ENCODE peak calls at places on chromosomes 4 and X, in seven cellular contexts. One of them, this sample, is unnamed.

GRCh38 chrX:121308276-121308805 is 260.9 kb downstream of the GLUD2 start:
- DNase-seq in MM.1S: peak; percentile 87
- DNase-seq in lower lobe of right lung: no peak
- DNase-seq in lung: no peak
- DNase-seq in OCI-LY7: peak; percentile 45
- DNase-seq in CD8-positive, alpha-beta T cell: peak; percentile 0
- DNase-seq in mucosa of descending colon: peak; percentile 27
- DNase-seq in this sample: no peak

GRCh38 chr4:105633241-105633640 is 75.2 kb downstream of the INTS12 start:
- DNase-seq in MM.1S: no peak
- DNase-seq in lower lobe of right lung: no peak
- DNase-seq in lung: no peak
- DNase-seq in OCI-LY7: no peak
- DNase-seq in CD8-positive, alpha-beta T cell: no peak
- DNase-seq in mucosa of descending colon: no peak
- DNase-seq in this sample: no peak

GRCh38 chr4:145732416-145732815 is 52.5 kb downstream of the C4orf51 start:
- DNase-seq in MM.1S: no peak
- DNase-seq in lower lobe of right lung: no peak
- DNase-seq in lung: no peak
- DNase-seq in OCI-LY7: no peak
- DNase-seq in CD8-positive, alpha-beta T cell: no peak
- DNase-seq in mucosa of descending colon: peak; percentile 28
- DNase-seq in this sample: no peak

GRCh38 chrX:72020788-72021187 is 110.1 kb downstream of the NHSL2 start:
- DNase-seq in MM.1S: peak; percentile 53
- DNase-seq in lower lobe of right lung: no peak
- DNase-seq in lung: no peak
- DNase-seq in OCI-LY7: no peak
- DNase-seq in CD8-positive, alpha-beta T cell: no peak
- DNase-seq in mucosa of descending colon: no peak
- DNase-seq in this sample: no peak

GRCh38 chrX:129980043-129980442 is 2.4 kb upstream of the BCORL1 start:
- DNase-seq in MM.1S: no peak
- DNase-seq in lower lobe of right lung: peak; percentile 53
- DNase-seq in lung: no peak
- DNase-seq in OCI-LY7: no peak
- DNase-seq in CD8-positive, alpha-beta T cell: no peak
- DNase-seq in mucosa of descending colon: peak; percentile 20
- DNase-seq in this sample: no peak

GRCh38 chrX:19609541-19609940 is 94.2 kb upstream of the MAP3K15 start:
- DNase-seq in MM.1S: no peak
- DNase-seq in lower lobe of right lung: no peak
- DNase-seq in lung: no peak
- DNase-seq in OCI-LY7: no peak
- DNase-seq in CD8-positive, alpha-beta T cell: no peak
- DNase-seq in mucosa of descending colon: no peak
- DNase-seq in this sample: no peak

GRCh38 chrX:55486736-55487135 is 2.9 kb downstream of the USP51 start:
- DNase-seq in MM.1S: no peak
- DNase-seq in lower lobe of right lung: no peak
- DNase-seq in lung: no peak
- DNase-seq in OCI-LY7: no peak
- DNase-seq in CD8-positive, alpha-beta T cell: no peak
- DNase-seq in mucosa of descending colon: no peak
- DNase-seq in this sample: no peak

GRCh38 chrX:148933881-148934280 is 433.5 kb downstream of the AFF2 start:
- DNase-seq in MM.1S: no peak
- DNase-seq in lower lobe of right lung: no peak
- DNase-seq in lung: no peak
- DNase-seq in OCI-LY7: no peak
- DNase-seq in CD8-positive, alpha-beta T cell: no peak
- DNase-seq in mucosa of descending colon: no peak
- DNase-seq in this sample: no peak

GRCh38 chr4:16192631-16193483 is 33.4 kb downstream of the TAPT1 start:
- DNase-seq in MM.1S: no peak
- DNase-seq in lower lobe of right lung: no peak
- DNase-seq in lung: no peak
- DNase-seq in OCI-LY7: no peak
- DNase-seq in CD8-positive, alpha-beta T cell: no peak
- DNase-seq in mucosa of descending colon: no peak
- DNase-seq in this sample: no peak

GRCh38 chrX:3663576-3664290 is 49.7 kb downstream of the PRKX start:
- DNase-seq in MM.1S: no peak
- DNase-seq in lower lobe of right lung: peak; percentile 49
- DNase-seq in lung: no peak
- DNase-seq in OCI-LY7: peak; percentile 49
- DNase-seq in CD8-positive, alpha-beta T cell: no peak
- DNase-seq in mucosa of descending colon: no peak
- DNase-seq in this sample: no peak

GRCh38 chr4:101288365-101289145 is 58.8 kb downstream of the PPP3CA start:
- DNase-seq in MM.1S: no peak
- DNase-seq in lower lobe of right lung: no peak
- DNase-seq in lung: no peak
- DNase-seq in OCI-LY7: no peak
- DNase-seq in CD8-positive, alpha-beta T cell: no peak
- DNase-seq in mucosa of descending colon: no peak
- DNase-seq in this sample: no peak

GRCh38 chr4:137124278-137124932 is 407.9 kb downstream of the PCDH18 start:
- DNase-seq in MM.1S: peak; percentile 65
- DNase-seq in lower lobe of right lung: no peak
- DNase-seq in lung: no peak
- DNase-seq in OCI-LY7: peak; percentile 25
- DNase-seq in CD8-positive, alpha-beta T cell: no peak
- DNase-seq in mucosa of descending colon: peak; percentile 3
- DNase-seq in this sample: peak; percentile 27

GRCh38 chr4:101114936-101115372 is 232.4 kb downstream of the PPP3CA start:
- DNase-seq in MM.1S: no peak
- DNase-seq in lower lobe of right lung: no peak
- DNase-seq in lung: no peak
- DNase-seq in OCI-LY7: no peak
- DNase-seq in CD8-positive, alpha-beta T cell: no peak
- DNase-seq in mucosa of descending colon: no peak
- DNase-seq in this sample: no peak

GRCh38 chr4:168384437-168385141 is 66.0 kb upstream of the DDX60 start:
- DNase-seq in MM.1S: no peak
- DNase-seq in lower lobe of right lung: no peak
- DNase-seq in lung: no peak
- DNase-seq in OCI-LY7: no peak
- DNase-seq in CD8-positive, alpha-beta T cell: no peak
- DNase-seq in mucosa of descending colon: peak; percentile 43
- DNase-seq in this sample: peak; percentile 38

GRCh38 chr4:76238236-76238635 is 13.3 kb upstream of the FAM47E start:
- DNase-seq in MM.1S: no peak
- DNase-seq in lower lobe of right lung: no peak
- DNase-seq in lung: no peak
- DNase-seq in OCI-LY7: no peak
- DNase-seq in CD8-positive, alpha-beta T cell: no peak
- DNase-seq in mucosa of descending colon: no peak
- DNase-seq in this sample: no peak

GRCh38 chrX:32116047-32116446 is 1044.2 kb upstream of the FTHL17 start:
- DNase-seq in MM.1S: no peak
- DNase-seq in lower lobe of right lung: no peak
- DNase-seq in lung: no peak
- DNase-seq in OCI-LY7: no peak
- DNase-seq in CD8-positive, alpha-beta T cell: no peak
- DNase-seq in mucosa of descending colon: no peak
- DNase-seq in this sample: peak; percentile 3

GRCh38 chrX:118271770-118272169 is 74.1 kb upstream of the WDR44 start:
- DNase-seq in MM.1S: no peak
- DNase-seq in lower lobe of right lung: no peak
- DNase-seq in lung: no peak
- DNase-seq in OCI-LY7: no peak
- DNase-seq in CD8-positive, alpha-beta T cell: no peak
- DNase-seq in mucosa of descending colon: no peak
- DNase-seq in this sample: no peak

GRCh38 chr4:126977306-126977705 is 655.5 kb upstream of the INTU start:
- DNase-seq in MM.1S: no peak
- DNase-seq in lower lobe of right lung: no peak
- DNase-seq in lung: no peak
- DNase-seq in OCI-LY7: no peak
- DNase-seq in CD8-positive, alpha-beta T cell: no peak
- DNase-seq in mucosa of descending colon: no peak
- DNase-seq in this sample: no peak

GRCh38 chrX:153723351-153724251 is 586 bp downstream of the BCAP31 start:
- DNase-seq in MM.1S: peak; percentile 54
- DNase-seq in lower lobe of right lung: peak; percentile 65
- DNase-seq in lung: peak; percentile 41
- DNase-seq in OCI-LY7: peak; percentile 72
- DNase-seq in CD8-positive, alpha-beta T cell: peak; percentile 26
- DNase-seq in mucosa of descending colon: peak; percentile 50
- DNase-seq in this sample: peak; percentile 65

GRCh38 chr4:45155081-45155777 is 428.9 kb upstream of the GNPDA2 start:
- DNase-seq in MM.1S: no peak
- DNase-seq in lower lobe of right lung: no peak
- DNase-seq in lung: no peak
- DNase-seq in OCI-LY7: no peak
- DNase-seq in CD8-positive, alpha-beta T cell: no peak
- DNase-seq in mucosa of descending colon: no peak
- DNase-seq in this sample: no peak

GRCh38 chrX:136646602-136647239 is 1.2 kb upstream of the CD40LG start:
- DNase-seq in MM.1S: no peak
- DNase-seq in lower lobe of right lung: no peak
- DNase-seq in lung: no peak
- DNase-seq in OCI-LY7: peak; percentile 19
- DNase-seq in CD8-positive, alpha-beta T cell: no peak
- DNase-seq in mucosa of descending colon: no peak
- DNase-seq in this sample: no peak

DNA sequence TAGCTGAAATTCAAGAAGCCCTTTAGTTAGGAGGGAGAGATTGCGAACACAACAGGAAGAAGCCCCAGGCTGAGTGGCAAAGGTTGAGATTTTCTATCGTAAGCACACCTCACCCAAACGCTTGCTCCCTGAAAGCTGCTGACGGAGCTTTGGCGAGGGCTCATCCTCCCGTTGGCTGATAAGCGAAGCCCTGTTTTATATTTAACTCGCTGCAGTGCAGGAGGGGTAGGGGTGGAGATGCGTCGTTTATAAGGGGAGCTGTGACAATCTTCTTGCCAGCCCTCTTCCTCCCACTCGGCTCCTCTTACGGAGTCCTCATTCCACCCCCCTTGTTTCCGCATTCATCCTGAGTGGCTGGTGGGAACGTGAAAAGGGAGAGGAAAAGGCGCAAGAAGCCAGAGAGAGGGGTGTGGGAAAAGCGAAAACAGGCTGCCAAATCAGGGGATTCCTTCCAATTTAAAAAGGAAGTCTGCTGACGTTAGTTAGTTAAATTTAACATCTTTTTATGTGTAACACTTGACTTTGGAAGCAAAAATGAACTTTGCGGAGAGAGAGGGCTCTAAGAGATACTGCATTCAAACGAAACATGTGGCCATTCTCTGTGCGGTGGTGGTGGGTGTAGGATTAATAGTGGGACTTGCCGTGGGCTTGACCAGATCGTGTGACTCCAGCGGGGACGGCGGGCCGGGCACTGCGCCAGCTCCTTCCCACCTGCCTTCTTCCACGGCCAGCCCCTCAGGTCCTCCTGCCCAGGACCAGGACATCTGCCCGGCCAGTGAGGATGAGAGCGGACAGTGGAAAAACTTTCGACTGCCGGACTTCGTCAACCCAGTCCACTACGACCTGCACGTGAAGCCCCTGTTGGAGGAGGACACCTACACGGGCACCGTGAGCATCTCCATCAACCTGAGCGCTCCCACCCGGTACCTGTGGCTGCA is at the start of gene ENPEP:
- DNase-seq in MM.1S: no peak
- DNase-seq in lower lobe of right lung: no peak
- DNase-seq in lung: no peak
- DNase-seq in OCI-LY7: no peak
- DNase-seq in CD8-positive, alpha-beta T cell: no peak
- DNase-seq in mucosa of descending colon: peak; percentile 16
- DNase-seq in this sample: no peak
- H3K4me3 ChIP-seq in MM.1S: no peak within 1 kb of the TSS
- H3K4me3 ChIP-seq in lower lobe of right lung: peak within 1 kb of the TSS; percentile 49
- H3K4me3 ChIP-seq in lung: no peak within 1 kb of the TSS
- H3K4me3 ChIP-seq in OCI-LY7: no peak within 1 kb of the TSS
- H3K4me3 ChIP-seq in CD8-positive, alpha-beta T cell: no peak within 1 kb of the TSS
- H3K4me3 ChIP-seq in mucosa of descending colon: no peak within 1 kb of the TSS
- H3K4me3 ChIP-seq in this sample: no peak within 1 kb of the TSS

DNA sequence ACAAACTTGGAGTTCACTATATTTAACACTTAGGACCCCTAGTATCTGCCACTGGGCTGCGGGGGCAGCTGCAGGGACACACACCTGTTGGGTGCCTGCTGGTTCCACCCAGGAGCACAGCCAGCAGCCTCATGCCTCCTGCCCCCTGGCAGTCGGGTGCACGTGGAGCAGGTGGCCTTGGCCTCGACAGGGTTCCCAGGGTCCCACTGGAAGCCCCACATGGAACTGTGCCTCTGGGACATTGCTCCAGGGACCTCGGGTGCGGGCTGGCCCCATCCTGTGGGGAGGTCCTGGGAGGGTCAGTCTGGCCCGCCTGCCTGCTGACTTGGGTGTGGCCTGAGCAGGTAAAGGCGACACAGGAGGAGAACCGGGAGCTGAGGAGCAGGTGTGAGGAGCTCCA is 18.0 kb downstream of the TACC3 start:
- DNase-seq in MM.1S: no peak
- DNase-seq in lower lobe of right lung: no peak
- DNase-seq in lung: no peak
- DNase-seq in OCI-LY7: no peak
- DNase-seq in CD8-positive, alpha-beta T cell: no peak
- DNase-seq in mucosa of descending colon: no peak
- DNase-seq in this sample: no peak
- H3K36me3 ChIP-seq in MM.1S: peaks cover 3% of the 10 kb centered on the region
- H3K36me3 ChIP-seq in lower lobe of right lung: peaks cover 54% of the 10 kb centered on the region
- H3K36me3 ChIP-seq in lung: peaks cover 5% of the 10 kb centered on the region
- H3K36me3 ChIP-seq in OCI-LY7: peaks cover 98% of the 10 kb centered on the region
- H3K36me3 ChIP-seq in CD8-positive, alpha-beta T cell: peaks cover 73% of the 10 kb centered on the region
- H3K36me3 ChIP-seq in mucosa of descending colon: no peaks in the 10 kb centered on the region
- H3K36me3 ChIP-seq in this sample: peaks cover 15% of the 10 kb centered on the region

GRCh38 chr4:172362569-172362968 is 549.4 kb downstream of the GALNTL6 start:
- DNase-seq in MM.1S: no peak
- DNase-seq in lower lobe of right lung: no peak
- DNase-seq in lung: no peak
- DNase-seq in OCI-LY7: no peak
- DNase-seq in CD8-positive, alpha-beta T cell: no peak
- DNase-seq in mucosa of descending colon: no peak
- DNase-seq in this sample: no peak
- H3K4me3 ChIP-seq in MM.1S: no peak overlapping the region
- H3K4me3 ChIP-seq in lower lobe of right lung: no peak overlapping the region
- H3K4me3 ChIP-seq in lung: no peak overlapping the region
- H3K4me3 ChIP-seq in OCI-LY7: no peak overlapping the region
- H3K4me3 ChIP-seq in CD8-positive, alpha-beta T cell: no peak overlapping the region
- H3K4me3 ChIP-seq in mucosa of descending colon: no peak overlapping the region
- H3K4me3 ChIP-seq in this sample: no peak overlapping the region

DNA sequence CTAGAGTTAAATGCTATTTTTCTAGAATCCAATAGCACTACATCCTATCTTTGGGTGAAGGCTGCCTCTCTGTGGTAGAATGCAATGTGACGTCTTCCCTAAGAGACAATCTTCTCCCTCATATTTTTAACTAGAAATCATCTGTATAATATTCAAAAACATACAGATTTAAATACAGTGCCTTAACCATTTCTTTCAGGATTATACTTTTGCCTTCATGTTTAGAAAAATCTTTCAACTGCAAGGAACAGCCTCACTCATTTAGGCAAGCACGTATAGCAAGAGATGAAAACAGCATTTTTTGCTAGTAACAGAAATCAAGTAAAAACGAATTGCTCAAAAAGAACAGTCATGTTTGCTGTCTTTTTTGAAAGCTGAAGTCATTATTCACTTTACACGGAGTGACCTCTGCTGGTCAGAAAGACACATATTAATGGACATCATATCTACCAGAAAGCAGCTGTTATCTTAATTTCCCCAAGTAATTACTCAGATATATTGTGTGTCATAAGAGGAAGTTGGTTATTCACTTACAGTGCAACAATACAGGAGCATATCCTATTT is 422.3 kb downstream of the STPG2 start:
- DNase-seq in MM.1S: peak; percentile 15
- DNase-seq in lower lobe of right lung: no peak
- DNase-seq in lung: no peak
- DNase-seq in OCI-LY7: no peak
- DNase-seq in CD8-positive, alpha-beta T cell: no peak
- DNase-seq in mucosa of descending colon: peak; percentile 2
- DNase-seq in this sample: no peak
- H3K36me3 ChIP-seq in MM.1S: no peaks in the 10 kb centered on the region
- H3K36me3 ChIP-seq in lower lobe of right lung: no peaks in the 10 kb centered on the region
- H3K36me3 ChIP-seq in lung: no peaks in the 10 kb centered on the region
- H3K36me3 ChIP-seq in OCI-LY7: no peaks in the 10 kb centered on the region
- H3K36me3 ChIP-seq in CD8-positive, alpha-beta T cell: no peaks in the 10 kb centered on the region
- H3K36me3 ChIP-seq in mucosa of descending colon: no peaks in the 10 kb centered on the region
- H3K36me3 ChIP-seq in this sample: no peaks in the 10 kb centered on the region

This sample was measured in Caco-2.